ENCODE peak calls at places on chromosomes 1 and 21, in seven cellular contexts. S, C, R, J, V, B and U are unnamed samples.

GRCh38 chr1:150564051-150564991 is 15.1 kb downstream of the MCL1 start:
- DNase-seq in S (no peak), C (no peak), R (no peak), J (no peak), V (no peak), B (no peak), U (no peak)

GRCh38 chr1:14263671-14264070 is 334.8 kb upstream of the KAZN start:
- DNase-seq in S (no peak), C (no peak), R (peak; percentile 11), J (no peak), V (peak; percentile 22), B (no peak), U (no peak)

GRCh38 chr1:78263459-78263858 is 217.7 kb downstream of the GIPC2 start:
- DNase-seq in S (no peak), C (no peak), R (no peak), J (no peak), V (no peak), B (no peak), U (no peak)

GRCh38 chr21:43726686-43727570 is 8.0 kb downstream of the PDXK start:
- DNase-seq in S (no peak), C (peak; percentile 65), R (no peak), J (no peak), V (no peak), B (no peak), U (no peak)

GRCh38 chr1:228081578-228082259 is 789 bp upstream of the ARF1 start:
- DNase-seq in S (peak; percentile 43), C (peak; percentile 63), R (peak; percentile 66), J (no peak), V (no peak), B (no peak), U (no peak)

GRCh38 chr1:179128520-179128919 is 46.6 kb downstream of the TOR3A start:
- DNase-seq in S (no peak), C (no peak), R (no peak), J (no peak), V (no peak), B (no peak), U (no peak)

GRCh38 chr1:226482196-226482595 is 66.4 kb upstream of the STUM start:
- DNase-seq in S (no peak), C (no peak), R (no peak), J (peak; percentile 58), V (no peak), B (no peak), U (no peak)

GRCh38 chr1:150807257-150807637 is 813 bp downstream of the CTSK start:
- DNase-seq in S (no peak), C (no peak), R (no peak), J (no peak), V (no peak), B (no peak), U (no peak)

GRCh38 chr1:163872067-163872466 is 550.3 kb downstream of the NUF2 start:
- DNase-seq in S (no peak), C (no peak), R (no peak), J (no peak), V (no peak), B (no peak), U (no peak)

GRCh38 chr21:27681841-27682240 is 715.0 kb upstream of the ADAMTS5 start:
- DNase-seq in S (no peak), C (no peak), R (no peak), J (no peak), V (no peak), B (no peak), U (no peak)

GRCh38 chr1:194013561-194013960 is 827.1 kb upstream of the B3GALT2 start:
- DNase-seq in S (no peak), C (no peak), R (no peak), J (no peak), V (no peak), B (no peak), U (no peak)

GRCh38 chr1:45542591-45542990 is 8.0 kb upstream of the AKR1A1 start:
- DNase-seq in S (no peak), C (no peak), R (no peak), J (no peak), V (no peak), B (no peak), U (no peak)

GRCh38 chr1:75908717-75909152 is 23.5 kb downstream of the ASB17 start:
- DNase-seq in S (peak; percentile 46), C (no peak), R (peak; percentile 29), J (peak; percentile 30), V (peak; percentile 10), B (no peak), U (peak; percentile 2)